ENCODE peak calls at places on chromosomes 1 and 21, in eight cellular contexts. P, V, B, F, S, Z, L and O are unnamed samples.

GRCh38 chr1:72397786-72398185 is 115.4 kb upstream of the NEGR1 start:
- DNase-seq in Z (no peak), V (peak; percentile 84), B (no peak), F (peak; percentile 84), S (no peak), P (no peak), L (no peak), O (no peak)

GRCh38 chr1:7613851-7614205 is 157.3 kb upstream of the VAMP3 start:
- DNase-seq in Z (no peak), L (no peak), F (no peak), S (no peak), V (no peak), P (no peak), B (no peak), O (no peak)

GRCh38 chr1:184941735-184942134 is 32.6 kb downstream of the NIBAN1 start:
- DNase-seq in S (no peak), B (no peak), V (no peak), F (no peak), Z (no peak), P (no peak), L (peak; percentile 50), O (no peak)

GRCh38 chr1:27906764-27907163 is 28.0 kb upstream of the SMPDL3B start:
- DNase-seq in V (no peak), B (no peak), S (no peak), P (peak; percentile 72), F (no peak), L (no peak), Z (no peak), O (no peak)

GRCh38 chr1:7941437-7941793 is 776 bp upstream of the TNFRSF9 start:
- DNase-seq in F (peak; percentile 29), V (no peak), P (no peak), B (no peak), S (no peak), Z (no peak), L (no peak), O (no peak)

GRCh38 chr21:26966978-26967913 is at the start of gene ADAMTS5:
- DNase-seq in L (no peak), F (peak; percentile 67), B (no peak), V (peak; percentile 64), P (peak; percentile 80), Z (no peak), S (peak; percentile 62), O (peak; percentile 37)

GRCh38 chr1:47507921-47508894 is 70.4 kb downstream of the FOXD2 start:
- DNase-seq in Z (peak; percentile 64), S (peak; percentile 61), F (peak; percentile 9), L (no peak), P (peak; percentile 62), B (peak; percentile 11), V (no peak), O (peak; percentile 50)

GRCh38 chr1:51242546-51242945 is 6.5 kb downstream of the RNF11 start:
- DNase-seq in L (no peak), P (no peak), Z (no peak), B (no peak), V (no peak), F (no peak), S (no peak), O (no peak)

GRCh38 chr1:100794719-100795645 is 75.4 kb downstream of the VCAM1 start:
- DNase-seq in F (peak; percentile 78), S (no peak), V (peak; percentile 76), B (no peak), P (no peak), Z (no peak), L (no peak), O (no peak)

GRCh38 chr1:188652678-188653077 is 1823.9 kb downstream of the PLA2G4A start:
- DNase-seq in P (no peak), B (no peak), Z (no peak), S (no peak), V (peak; percentile 79), F (peak; percentile 60), L (no peak), O (no peak)

GRCh38 chr1:215911406-215911968 is 344.4 kb downstream of the KCTD3 start:
- DNase-seq in L (no peak), Z (no peak), V (peak; percentile 27), F (peak; percentile 11), B (no peak), P (no peak), S (no peak), O (no peak)

GRCh38 chr21:20040768-20041167 is 957.4 kb upstream of the NCAM2 start:
- DNase-seq in S (no peak), F (no peak), P (no peak), V (no peak), L (no peak), B (no peak), Z (no peak), O (no peak)

GRCh38 chr21:42066521-42066920 is 4.6 kb upstream of the UMODL1 start:
- DNase-seq in Z (no peak), P (no peak), S (no peak), F (no peak), L (no peak), V (no peak), B (no peak), O (no peak)

DNA sequence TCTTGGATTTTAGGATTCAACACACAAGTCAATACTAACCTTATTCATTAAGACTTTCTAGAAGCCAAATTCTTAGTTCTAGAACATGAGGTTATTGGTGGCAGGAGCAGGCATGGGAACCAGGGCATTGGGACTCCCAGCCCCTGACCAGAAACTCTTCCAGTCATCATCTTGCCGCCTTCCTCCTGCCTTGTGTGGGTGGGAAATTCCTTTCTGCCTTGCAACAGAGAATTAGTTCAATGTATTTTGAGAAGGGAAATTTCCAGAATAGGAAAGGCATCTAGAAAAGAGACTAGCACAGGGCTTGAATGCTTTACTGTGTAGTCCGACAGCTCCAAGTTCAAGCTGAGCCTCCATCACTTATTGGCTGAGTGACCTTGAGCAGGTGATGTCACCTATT is 8.7 kb downstream of the GRHL3 start:
- DNase-seq in V (no peak), L (no peak), B (no peak), S (no peak), Z (no peak), P (no peak), F (no peak), O (no peak)
- TF ChIP-seq CTCF in V (no peak), L (no peak), B (no peak), S (no peak), Z (no peak), P (no peak), F (no peak), O (no peak)

GRCh38 chr21:36263797-36264196 is 56.2 kb upstream of the MORC3 start:
- DNase-seq in L (no peak), Z (no peak), P (no peak), V (no peak), S (no peak), B (no peak), F (no peak), O (no peak)

GRCh38 chr21:36261459-36261858 is 58.5 kb upstream of the MORC3 start:
- DNase-seq in V (no peak), Z (no peak), F (no peak), P (no peak), S (no peak), B (no peak), L (no peak), O (no peak)

GRCh38 chr21:36260030-36260787 is 59.8 kb upstream of the MORC3 start:
- DNase-seq in P (no peak), S (peak; percentile 45), Z (peak; percentile 62), F (peak; percentile 81), L (no peak), B (peak; percentile 46), V (peak; percentile 81), O (peak; percentile 43)

GRCh38 chr21:36257657-36258056 is 62.3 kb upstream of the MORC3 start:
- DNase-seq in Z (no peak), L (no peak), P (no peak), S (no peak), V (no peak), B (no peak), F (no peak), O (no peak)

GRCh38 chr21:36260802-36261201 is 59.2 kb upstream of the MORC3 start:
- DNase-seq in S (no peak), P (no peak), Z (no peak), B (no peak), L (no peak), V (no peak), F (no peak), O (no peak)
- TF ChIP-seq CTCF in S (peak; percentile 43), P (no peak), Z (no peak), B (no peak), L (no peak), V (no peak), F (no peak), O (peak; percentile 17)

DNA sequence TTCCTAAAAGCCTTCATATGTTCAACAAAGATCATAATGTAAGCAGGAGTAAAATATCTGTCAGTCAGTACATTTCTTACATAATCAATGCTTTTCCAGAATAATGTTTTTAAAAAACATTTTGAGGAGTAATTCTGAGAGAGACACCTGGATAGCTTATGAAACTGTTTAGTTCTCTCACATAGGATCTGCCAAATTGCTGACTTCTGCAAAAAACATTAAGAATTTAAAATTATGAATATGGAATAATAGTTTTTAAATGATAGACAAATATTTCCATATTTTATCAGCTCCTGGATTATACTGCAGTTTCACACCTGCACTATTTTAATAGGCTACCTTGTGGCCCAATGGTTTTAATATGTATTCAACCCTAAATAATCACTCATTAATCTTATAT is 142.7 kb upstream of the RUNX1 start:
- DNase-seq in S (no peak), B (no peak), L (no peak), P (no peak), V (no peak), F (no peak), Z (no peak), O (no peak)
- TF ChIP-seq CTCF in S (no peak), B (no peak), L (no peak), P (no peak), V (no peak), F (no peak), Z (no peak), O (no peak)

DNA sequence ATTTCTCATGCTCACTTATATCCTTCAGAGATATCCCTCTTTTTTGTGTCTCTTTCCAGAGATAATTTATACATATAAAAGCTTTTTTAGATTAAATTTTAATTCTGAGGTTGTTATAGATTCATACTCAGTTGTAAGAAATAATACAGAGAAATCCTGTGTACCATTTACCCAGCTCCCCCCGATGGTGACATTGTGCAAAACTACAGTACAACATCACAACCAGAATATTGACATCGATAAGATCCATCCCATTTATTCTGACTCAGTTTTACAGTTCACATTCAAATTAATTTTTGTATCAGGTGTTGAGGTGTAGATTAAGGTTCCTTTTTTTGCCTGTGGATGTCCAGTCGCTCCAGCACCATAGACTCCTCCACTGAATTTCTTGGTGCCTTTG is 14.3 kb downstream of the DMRTB1 start:
- DNase-seq in F (no peak), Z (peak; percentile 27), P (no peak), B (no peak), S (no peak), L (no peak), V (peak; percentile 16), O (no peak)
- TF ChIP-seq CTCF in F (peak; percentile 37), Z (no peak), P (no peak), B (no peak), S (no peak), L (no peak), V (peak; percentile 44), O (peak; percentile 45)